ENCODE peak calls at places on chromosomes 2 and 18, in five cellular contexts. X, M, Q, D and H are unnamed samples.

GRCh38 chr2:144515694-144516416 is 4.1 kb downstream of the ZEB2 start:
- DNase-seq in X (no peak), M (peak; percentile 32), Q (peak; percentile 74), D (no peak), H (no peak)

GRCh38 chr2:167544602-167545001 is 656.3 kb downstream of the XIRP2 start:
- DNase-seq in X (no peak), M (no peak), Q (no peak), D (no peak), H (no peak)

GRCh38 chr2:239035361-239035814 is 187.5 kb downstream of the TWIST2 start:
- DNase-seq in X (peak; percentile 96), M (peak; percentile 91), Q (peak; percentile 96), D (no peak), H (peak; percentile 94)

GRCh38 chr2:86225581-86225980 is 26.3 kb downstream of the MRPL35 start:
- DNase-seq in X (peak; percentile 49), M (no peak), Q (no peak), D (no peak), H (peak; percentile 57)

GRCh38 chr18:41395695-41396094 is 559.3 kb upstream of the PIK3C3 start:
- DNase-seq in X (no peak), M (no peak), Q (no peak), D (no peak), H (no peak)

GRCh38 chr2:105515581-105516415 is 116.9 kb upstream of the FHL2 start:
- DNase-seq in X (no peak), M (no peak), Q (no peak), D (no peak), H (no peak)

GRCh38 chr18:57004366-57005121 is 142.3 kb upstream of the BOD1L2 start:
- DNase-seq in X (peak; percentile 14), M (no peak), Q (no peak), D (peak; percentile 27), H (no peak)

GRCh38 chr2:218671077-218671653 is 637 bp downstream of the RNF25 start:
- DNase-seq in X (no peak), M (no peak), Q (no peak), D (no peak), H (no peak)

GRCh38 chr18:73283788-73284187 is 416.0 kb upstream of the NETO1 start:
- DNase-seq in X (no peak), M (no peak), Q (no peak), D (no peak), H (no peak)

GRCh38 chr2:119028327-119029174 is 86.6 kb downstream of the MARCO start:
- DNase-seq in X (no peak), M (peak; percentile 48), Q (peak; percentile 84), D (peak; percentile 45), H (no peak)

GRCh38 chr2:236673823-236674185 is 104.2 kb downstream of the ACKR3 start:
- DNase-seq in X (no peak), M (no peak), Q (peak; percentile 20), D (no peak), H (no peak)

GRCh38 chr2:233799087-233799665 is 21.0 kb downstream of the MROH2A start:
- DNase-seq in X (no peak), M (no peak), Q (peak; percentile 39), D (no peak), H (no peak)

DNA sequence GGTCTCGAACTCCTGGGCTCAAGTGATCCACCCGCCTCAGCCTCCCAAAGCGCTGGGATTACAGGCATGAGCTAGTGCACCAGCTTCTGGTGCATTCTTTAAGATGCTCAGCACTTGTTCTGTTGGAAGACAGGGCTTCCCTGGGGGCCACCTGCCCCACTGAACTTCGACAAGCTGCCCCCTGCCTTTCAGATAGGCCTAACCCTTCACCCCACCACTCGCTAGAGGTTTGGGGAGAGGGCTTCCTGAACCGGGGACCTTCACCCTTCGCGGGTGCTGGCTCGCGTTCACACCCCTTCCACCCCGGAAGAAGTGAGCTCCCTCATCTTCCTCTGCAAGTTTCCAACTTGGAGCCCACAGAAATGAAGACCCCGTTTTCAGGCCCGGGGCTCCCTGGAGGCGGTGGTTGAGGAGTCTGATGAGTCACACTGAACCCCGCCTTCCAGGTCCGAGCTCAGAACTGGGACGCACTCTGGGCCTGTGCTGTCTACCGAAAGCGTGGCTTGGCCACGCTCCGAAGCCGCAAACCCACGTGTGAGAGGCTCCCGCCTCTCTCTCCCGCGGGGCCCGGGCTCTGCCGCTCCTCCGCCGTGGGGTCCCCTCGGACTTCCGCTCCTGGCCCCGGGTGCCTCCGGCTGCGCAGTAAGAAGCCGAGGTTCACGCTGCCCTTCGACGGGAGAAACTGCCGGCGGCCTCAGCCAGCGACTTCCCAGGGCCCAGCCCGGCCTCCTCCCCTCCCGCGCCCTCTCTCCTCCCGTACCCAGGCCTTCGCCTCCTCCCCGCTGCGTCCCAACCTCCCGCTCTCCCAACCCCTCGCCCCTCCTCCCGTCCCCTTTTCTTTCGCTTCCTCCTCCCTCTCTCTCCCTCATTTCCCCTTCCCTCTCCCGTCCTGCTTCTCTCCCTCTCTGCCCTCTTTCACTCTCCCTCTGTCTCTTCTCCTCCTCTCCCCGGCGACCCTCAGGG is 47.5 kb upstream of the SP3 start:
- DNase-seq in X (peak; percentile 48), M (no peak), Q (peak; percentile 83), D (no peak), H (peak; percentile 56)
- TF ChIP-seq POLR2A in X (no peak), M (no peak), Q (no peak), D (no peak), H (no peak)

DNA sequence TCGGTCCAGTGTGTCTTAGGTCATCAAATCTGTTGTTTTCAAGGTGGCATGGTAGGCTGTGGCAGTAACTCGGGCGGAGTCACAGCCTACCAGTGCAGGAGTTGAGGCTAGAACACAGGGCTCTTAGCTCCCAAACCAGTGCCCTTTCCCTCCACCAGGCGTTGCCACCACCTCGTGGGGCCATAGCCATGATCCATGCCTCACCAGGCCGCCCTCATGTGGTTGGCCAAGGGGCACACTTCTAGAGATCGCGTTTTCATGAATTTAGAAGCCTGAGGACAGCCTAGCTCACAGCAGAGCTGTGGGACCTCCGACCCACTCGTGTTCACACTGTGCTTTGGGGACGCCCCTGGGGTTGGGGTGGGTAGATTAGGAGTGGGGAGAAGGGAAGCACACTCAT is 10.6 kb downstream of the SEC11C start:
- DNase-seq in X (no peak), M (no peak), Q (peak; percentile 50), D (no peak), H (no peak)
- TF ChIP-seq TAF1 in X (no peak), M (no peak), Q (no peak), D (no peak), H (no peak)

GRCh38 chr2:178527592-178527991 is 47.3 kb downstream of the PLEKHA3 start:
- DNase-seq in X (no peak), M (no peak), Q (no peak), D (no peak), H (no peak)

GRCh38 chr2:178521304-178522150 is 41.3 kb downstream of the PLEKHA3 start:
- DNase-seq in X (no peak), M (no peak), Q (no peak), D (no peak), H (no peak)

GRCh38 chr2:178526256-178526655 is 46.0 kb downstream of the PLEKHA3 start:
- DNase-seq in X (no peak), M (no peak), Q (no peak), D (no peak), H (no peak)

GRCh38 chr2:178523596-178524134 is 43.4 kb downstream of the PLEKHA3 start:
- DNase-seq in X (no peak), M (no peak), Q (peak; percentile 46), D (no peak), H (no peak)

DNA sequence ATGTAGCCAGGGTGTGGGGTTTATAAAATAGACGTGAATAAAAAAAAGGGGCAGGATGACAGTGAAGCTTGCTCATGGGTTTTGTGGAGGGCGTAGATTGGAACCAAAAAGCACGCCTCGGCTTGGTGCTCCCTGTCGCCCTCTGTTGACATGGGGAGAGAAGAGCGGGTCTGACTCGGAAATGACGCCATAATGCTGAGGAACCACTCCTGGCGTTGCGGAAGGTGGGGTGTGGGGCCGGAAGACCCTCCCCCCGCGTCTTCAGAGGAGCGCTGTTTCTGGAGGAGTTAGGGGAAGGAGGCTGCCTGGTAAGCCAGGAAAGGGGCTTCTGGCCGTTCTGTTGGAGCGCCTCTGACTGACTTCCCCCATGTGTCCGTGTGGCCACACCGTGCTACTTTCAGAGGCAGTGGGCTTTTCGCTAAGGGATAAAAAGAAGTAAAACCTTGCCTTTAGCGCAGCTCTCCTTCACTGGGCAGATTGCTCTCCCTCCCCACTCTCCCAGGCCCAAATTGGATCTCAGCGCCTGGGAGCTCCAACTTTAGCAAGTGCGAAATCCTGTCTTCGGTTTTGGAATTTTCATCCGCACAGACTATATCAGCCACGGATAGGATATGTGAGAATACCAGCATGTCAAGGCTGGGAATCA is 42.8 kb downstream of the PLEKHA3 start:
- DNase-seq in X (peak; percentile 44), M (peak; percentile 92), Q (peak; percentile 94), D (peak; percentile 61), H (peak; percentile 47)
- TF ChIP-seq POLR2A in X (peak; percentile 87), M (peak; percentile 95), Q (no peak), D (peak; percentile 27), H (peak; percentile 84)

GRCh38 chr2:109438146-109438545 is 175.6 kb downstream of the SEPTIN10 start:
- DNase-seq in X (no peak), M (no peak), Q (no peak), D (no peak), H (no peak)

GRCh38 chr2:109437325-109438090 is 176.3 kb downstream of the SEPTIN10 start:
- DNase-seq in X (no peak), M (no peak), Q (no peak), D (no peak), H (no peak)

GRCh38 chr2:109439897-109440506 is 173.8 kb downstream of the SEPTIN10 start:
- DNase-seq in X (no peak), M (no peak), Q (no peak), D (no peak), H (no peak)

GRCh38 chr2:109439315-109439714 is 174.5 kb downstream of the SEPTIN10 start:
- DNase-seq in X (no peak), M (no peak), Q (no peak), D (no peak), H (no peak)

GRCh38 chr2:109438773-109439191 is 175.0 kb downstream of the SEPTIN10 start:
- DNase-seq in X (no peak), M (no peak), Q (no peak), D (no peak), H (no peak)
- TF ChIP-seq TAF1 in X (no peak), M (no peak), Q (no peak), D (no peak), H (no peak)